ENCODE peak calls at places on chromosomes 2 and 18, in ten cellular contexts. One of them, this sample, is unnamed. For H3K27me3, the result is how much of the 10 kb centered on the place peaks cover.

GRCh38 chr2:237025090-237025865 is 60.4 kb upstream of the COPS8 start:
- DNase-seq in spleen: no peak
- DNase-seq in kidney epithelial cell: peak
- DNase-seq in right cardiac atrium: no peak
- DNase-seq in PC-3: peak
- DNase-seq in prostate gland: no peak
- DNase-seq in H1: no peak
- DNase-seq in CD8-positive, alpha-beta memory T cell: no peak
- DNase-seq in hepatocyte: peak
- DNase-seq in GM06990: no peak
- DNase-seq in this sample: no peak

GRCh38 chr18:79458131-79458838 is 62.6 kb downstream of the NFATC1 start:
- DNase-seq in prostate gland: no peak
- DNase-seq in H1: no peak
- DNase-seq in GM06990: no peak
- DNase-seq in CD8-positive, alpha-beta memory T cell: no peak
- DNase-seq in kidney epithelial cell: peak
- DNase-seq in hepatocyte: peak
- DNase-seq in PC-3: peak
- DNase-seq in spleen: no peak
- DNase-seq in right cardiac atrium: peak
- DNase-seq in this sample: peak

GRCh38 chr2:160324161-160324768 is 124.2 kb upstream of the ITGB6 start:
- DNase-seq in PC-3: peak
- DNase-seq in H1: no peak
- DNase-seq in spleen: peak
- DNase-seq in right cardiac atrium: peak
- DNase-seq in prostate gland: peak
- DNase-seq in GM06990: no peak
- DNase-seq in hepatocyte: peak
- DNase-seq in kidney epithelial cell: no peak
- DNase-seq in CD8-positive, alpha-beta memory T cell: peak
- DNase-seq in this sample: peak

GRCh38 chr2:54859997-54860701 is 136.7 kb downstream of the EML6 start:
- DNase-seq in GM06990: no peak
- DNase-seq in H1: no peak
- DNase-seq in hepatocyte: peak
- DNase-seq in PC-3: peak
- DNase-seq in spleen: no peak
- DNase-seq in CD8-positive, alpha-beta memory T cell: no peak
- DNase-seq in kidney epithelial cell: peak
- DNase-seq in right cardiac atrium: no peak
- DNase-seq in prostate gland: no peak
- DNase-seq in this sample: no peak

GRCh38 chr18:74166397-74166796 is 18.1 kb downstream of the TIMM21 start:
- DNase-seq in prostate gland: no peak
- DNase-seq in H1: no peak
- DNase-seq in kidney epithelial cell: no peak
- DNase-seq in spleen: no peak
- DNase-seq in PC-3: no peak
- DNase-seq in hepatocyte: no peak
- DNase-seq in GM06990: no peak
- DNase-seq in right cardiac atrium: no peak
- DNase-seq in CD8-positive, alpha-beta memory T cell: no peak
- DNase-seq in this sample: no peak

GRCh38 chr2:28269019-28269784 is 123.5 kb upstream of the FOSL2 start:
- DNase-seq in H1: no peak
- DNase-seq in CD8-positive, alpha-beta memory T cell: no peak
- DNase-seq in prostate gland: peak
- DNase-seq in spleen: no peak
- DNase-seq in right cardiac atrium: no peak
- DNase-seq in kidney epithelial cell: peak
- DNase-seq in hepatocyte: peak
- DNase-seq in GM06990: no peak
- DNase-seq in PC-3: peak
- DNase-seq in this sample: no peak

GRCh38 chr18:741931-742512 is 29.6 kb upstream of the ENOSF1 start:
- DNase-seq in hepatocyte: peak
- DNase-seq in kidney epithelial cell: no peak
- DNase-seq in PC-3: peak
- DNase-seq in GM06990: peak
- DNase-seq in right cardiac atrium: no peak
- DNase-seq in CD8-positive, alpha-beta memory T cell: peak
- DNase-seq in prostate gland: no peak
- DNase-seq in spleen: no peak
- DNase-seq in H1: no peak
- DNase-seq in this sample: no peak

GRCh38 chr2:100730290-100730868 is 89.6 kb upstream of the NPAS2 start:
- DNase-seq in H1: peak
- DNase-seq in prostate gland: peak
- DNase-seq in right cardiac atrium: peak
- DNase-seq in CD8-positive, alpha-beta memory T cell: peak
- DNase-seq in hepatocyte: peak
- DNase-seq in spleen: no peak
- DNase-seq in GM06990: no peak
- DNase-seq in PC-3: peak
- DNase-seq in kidney epithelial cell: peak
- DNase-seq in this sample: peak

GRCh38 chr18:26228562-26229260 is 2.5 kb downstream of the TAF4B start:
- DNase-seq in kidney epithelial cell: no peak
- DNase-seq in GM06990: no peak
- DNase-seq in right cardiac atrium: no peak
- DNase-seq in hepatocyte: no peak
- DNase-seq in spleen: no peak
- DNase-seq in PC-3: peak
- DNase-seq in H1: no peak
- DNase-seq in CD8-positive, alpha-beta memory T cell: no peak
- DNase-seq in prostate gland: no peak
- DNase-seq in this sample: no peak

GRCh38 chr2:231362785-231363184 is 32.7 kb upstream of the B3GNT7 start:
- DNase-seq in GM06990: no peak
- DNase-seq in PC-3: no peak
- DNase-seq in hepatocyte: no peak
- DNase-seq in CD8-positive, alpha-beta memory T cell: no peak
- DNase-seq in right cardiac atrium: no peak
- DNase-seq in H1: no peak
- DNase-seq in prostate gland: no peak
- DNase-seq in spleen: no peak
- DNase-seq in kidney epithelial cell: no peak
- DNase-seq in this sample: no peak

GRCh38 chr18:79682896-79683625 is 3.5 kb downstream of the CTDP1 start:
- DNase-seq in H1: no peak
- DNase-seq in hepatocyte: no peak
- DNase-seq in right cardiac atrium: no peak
- DNase-seq in kidney epithelial cell: no peak
- DNase-seq in PC-3: no peak
- DNase-seq in prostate gland: no peak
- DNase-seq in GM06990: no peak
- DNase-seq in spleen: no peak
- DNase-seq in CD8-positive, alpha-beta memory T cell: peak
- DNase-seq in this sample: no peak

GRCh38 chr2:176067587-176068002 is 16.2 kb downstream of the EVX2 start:
- DNase-seq in H1: no peak
- DNase-seq in GM06990: no peak
- DNase-seq in right cardiac atrium: no peak
- DNase-seq in spleen: no peak
- DNase-seq in PC-3: no peak
- DNase-seq in CD8-positive, alpha-beta memory T cell: no peak
- DNase-seq in kidney epithelial cell: no peak
- DNase-seq in prostate gland: no peak
- DNase-seq in hepatocyte: no peak
- DNase-seq in this sample: no peak
- H3K27me3 ChIP-seq in H1: half or more
- H3K27me3 ChIP-seq in GM06990: under half
- H3K27me3 ChIP-seq in right cardiac atrium: under half
- H3K27me3 ChIP-seq in spleen: half or more
- H3K27me3 ChIP-seq in PC-3: under half
- H3K27me3 ChIP-seq in CD8-positive, alpha-beta memory T cell: under half
- H3K27me3 ChIP-seq in kidney epithelial cell: half or more
- H3K27me3 ChIP-seq in prostate gland: under half
- H3K27me3 ChIP-seq in hepatocyte: half or more
- H3K27me3 ChIP-seq in this sample: half or more

GRCh38 chr2:188677182-188677581 is 297.0 kb upstream of the COL3A1 start:
- DNase-seq in PC-3: peak
- DNase-seq in GM06990: no peak
- DNase-seq in spleen: no peak
- DNase-seq in hepatocyte: no peak
- DNase-seq in CD8-positive, alpha-beta memory T cell: no peak
- DNase-seq in H1: no peak
- DNase-seq in kidney epithelial cell: no peak
- DNase-seq in prostate gland: no peak
- DNase-seq in right cardiac atrium: no peak
- DNase-seq in this sample: no peak

GRCh38 chr2:188684795-188685194 is 289.4 kb upstream of the COL3A1 start:
- DNase-seq in kidney epithelial cell: no peak
- DNase-seq in prostate gland: no peak
- DNase-seq in GM06990: no peak
- DNase-seq in CD8-positive, alpha-beta memory T cell: no peak
- DNase-seq in right cardiac atrium: no peak
- DNase-seq in PC-3: no peak
- DNase-seq in hepatocyte: no peak
- DNase-seq in spleen: no peak
- DNase-seq in H1: no peak
- DNase-seq in this sample: no peak

GRCh38 chr2:188678921-188679320 is 295.3 kb upstream of the COL3A1 start:
- DNase-seq in PC-3: peak
- DNase-seq in CD8-positive, alpha-beta memory T cell: no peak
- DNase-seq in right cardiac atrium: no peak
- DNase-seq in hepatocyte: no peak
- DNase-seq in H1: no peak
- DNase-seq in prostate gland: no peak
- DNase-seq in spleen: no peak
- DNase-seq in GM06990: no peak
- DNase-seq in kidney epithelial cell: no peak
- DNase-seq in this sample: no peak

GRCh38 chr2:188682864-188683263 is 291.3 kb upstream of the COL3A1 start:
- DNase-seq in PC-3: no peak
- DNase-seq in kidney epithelial cell: no peak
- DNase-seq in CD8-positive, alpha-beta memory T cell: no peak
- DNase-seq in spleen: no peak
- DNase-seq in prostate gland: no peak
- DNase-seq in right cardiac atrium: no peak
- DNase-seq in H1: no peak
- DNase-seq in hepatocyte: no peak
- DNase-seq in GM06990: no peak
- DNase-seq in this sample: no peak
- H3K27me3 ChIP-seq in PC-3: under half
- H3K27me3 ChIP-seq in kidney epithelial cell: under half
- H3K27me3 ChIP-seq in CD8-positive, alpha-beta memory T cell: under half
- H3K27me3 ChIP-seq in spleen: under half
- H3K27me3 ChIP-seq in prostate gland: under half
- H3K27me3 ChIP-seq in right cardiac atrium: under half
- H3K27me3 ChIP-seq in H1: under half
- H3K27me3 ChIP-seq in hepatocyte: under half
- H3K27me3 ChIP-seq in GM06990: under half
- H3K27me3 ChIP-seq in this sample: under half

GRCh38 chr18:37450434-37451133 is 115.0 kb downstream of the CELF4 start:
- DNase-seq in spleen: no peak
- DNase-seq in GM06990: no peak
- DNase-seq in hepatocyte: peak
- DNase-seq in H1: peak
- DNase-seq in kidney epithelial cell: no peak
- DNase-seq in prostate gland: no peak
- DNase-seq in CD8-positive, alpha-beta memory T cell: no peak
- DNase-seq in right cardiac atrium: peak
- DNase-seq in PC-3: no peak
- DNase-seq in this sample: no peak
- H3K27me3 ChIP-seq in spleen: under half
- H3K27me3 ChIP-seq in GM06990: under half
- H3K27me3 ChIP-seq in hepatocyte: under half
- H3K27me3 ChIP-seq in H1: under half
- H3K27me3 ChIP-seq in kidney epithelial cell: under half
- H3K27me3 ChIP-seq in prostate gland: under half
- H3K27me3 ChIP-seq in CD8-positive, alpha-beta memory T cell: under half
- H3K27me3 ChIP-seq in right cardiac atrium: under half
- H3K27me3 ChIP-seq in PC-3: under half
- H3K27me3 ChIP-seq in this sample: under half

GRCh38 chr2:2694751-2695150 is 363.7 kb upstream of the MYT1L start:
- DNase-seq in spleen: no peak
- DNase-seq in prostate gland: no peak
- DNase-seq in PC-3: no peak
- DNase-seq in H1: no peak
- DNase-seq in GM06990: no peak
- DNase-seq in CD8-positive, alpha-beta memory T cell: no peak
- DNase-seq in right cardiac atrium: no peak
- DNase-seq in kidney epithelial cell: no peak
- DNase-seq in hepatocyte: no peak
- DNase-seq in this sample: no peak

GRCh38 chr2:2691419-2691818 is 360.3 kb upstream of the MYT1L start:
- DNase-seq in kidney epithelial cell: no peak
- DNase-seq in hepatocyte: no peak
- DNase-seq in prostate gland: no peak
- DNase-seq in GM06990: no peak
- DNase-seq in CD8-positive, alpha-beta memory T cell: no peak
- DNase-seq in spleen: no peak
- DNase-seq in PC-3: no peak
- DNase-seq in right cardiac atrium: no peak
- DNase-seq in H1: no peak
- DNase-seq in this sample: no peak

GRCh38 chr2:2696341-2697132 is 365.5 kb upstream of the MYT1L start:
- DNase-seq in spleen: no peak
- DNase-seq in CD8-positive, alpha-beta memory T cell: no peak
- DNase-seq in prostate gland: no peak
- DNase-seq in hepatocyte: no peak
- DNase-seq in kidney epithelial cell: no peak
- DNase-seq in right cardiac atrium: no peak
- DNase-seq in PC-3: no peak
- DNase-seq in H1: no peak
- DNase-seq in GM06990: no peak
- DNase-seq in this sample: no peak

GRCh38 chr2:2689313-2689712 is 358.2 kb upstream of the MYT1L start:
- DNase-seq in H1: no peak
- DNase-seq in prostate gland: no peak
- DNase-seq in kidney epithelial cell: no peak
- DNase-seq in PC-3: no peak
- DNase-seq in hepatocyte: no peak
- DNase-seq in right cardiac atrium: no peak
- DNase-seq in GM06990: no peak
- DNase-seq in spleen: no peak
- DNase-seq in CD8-positive, alpha-beta memory T cell: no peak
- DNase-seq in this sample: no peak

DNA sequence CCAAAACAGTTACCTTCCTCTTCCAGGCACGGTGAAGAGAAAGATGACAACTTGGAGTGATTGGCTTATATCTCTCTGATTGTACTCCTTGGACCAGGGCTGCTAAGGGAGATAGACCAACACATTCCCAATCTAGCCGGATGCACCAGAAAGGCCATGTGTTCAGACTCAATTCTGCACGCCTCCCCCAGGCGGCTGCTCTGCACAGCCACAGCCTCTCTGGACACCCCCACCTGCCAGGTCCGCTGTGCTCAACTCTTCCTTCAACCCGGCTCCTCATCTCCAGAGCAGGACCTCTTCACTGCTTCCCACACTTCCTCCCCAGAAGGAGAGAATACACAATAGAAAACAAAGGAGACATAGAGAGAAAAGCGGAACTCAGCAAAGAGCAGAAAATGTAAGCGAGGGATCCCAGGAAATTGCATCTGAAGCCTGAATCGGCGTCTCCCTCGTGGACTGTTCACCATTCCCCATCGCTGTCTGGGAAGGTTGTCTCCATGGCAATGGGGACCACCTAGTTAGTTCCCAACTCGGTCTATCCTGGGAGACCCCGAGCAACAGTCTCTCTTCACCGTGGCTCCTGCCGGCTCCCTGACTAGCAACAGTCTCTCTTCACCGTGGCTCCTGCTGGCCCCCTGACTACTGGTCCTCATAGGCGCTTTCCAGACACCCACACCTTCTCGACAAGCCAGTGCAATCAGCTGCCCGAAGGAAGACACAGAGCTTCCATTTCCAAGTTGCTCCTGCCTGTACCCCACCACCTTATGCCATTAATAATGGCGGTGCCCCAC is 361.7 kb upstream of the MYT1L start:
- DNase-seq in H1: no peak
- DNase-seq in hepatocyte: no peak
- DNase-seq in spleen: no peak
- DNase-seq in right cardiac atrium: no peak
- DNase-seq in PC-3: no peak
- DNase-seq in CD8-positive, alpha-beta memory T cell: no peak
- DNase-seq in kidney epithelial cell: no peak
- DNase-seq in GM06990: no peak
- DNase-seq in prostate gland: no peak
- DNase-seq in this sample: no peak
- H3K27me3 ChIP-seq in H1: under half
- H3K27me3 ChIP-seq in hepatocyte: under half
- H3K27me3 ChIP-seq in spleen: half or more
- H3K27me3 ChIP-seq in right cardiac atrium: under half
- H3K27me3 ChIP-seq in PC-3: half or more
- H3K27me3 ChIP-seq in CD8-positive, alpha-beta memory T cell: under half
- H3K27me3 ChIP-seq in kidney epithelial cell: under half
- H3K27me3 ChIP-seq in GM06990: under half
- H3K27me3 ChIP-seq in prostate gland: under half
- H3K27me3 ChIP-seq in this sample: under half